ENCODE peak calls at places on chromosomes 13 and 19, in seven cellular contexts. A, J, S, C, W, H and E are unnamed samples.

GRCh38 chr13:35789335-35790166 is 313.1 kb upstream of the MAB21L1 start:
- DNase-seq in A (peak), J (no peak), S (no peak), C (no peak), W (no peak), H (no peak), E (no peak)

GRCh38 chr13:33235564-33235963 is 50.0 kb downstream of the STARD13 start:
- DNase-seq in A (no peak), J (no peak), S (no peak), C (no peak), W (no peak), H (no peak), E (no peak)

GRCh38 chr19:15702590-15702930 is 25.3 kb upstream of the OR10H2 start:
- DNase-seq in A (peak), J (peak), S (no peak), C (no peak), W (peak), H (peak), E (no peak)

GRCh38 chr13:33531484-33531883 is 245.9 kb upstream of the STARD13 start:
- DNase-seq in A (no peak), J (no peak), S (no peak), C (no peak), W (no peak), H (no peak), E (no peak)

GRCh38 chr19:9847087-9847671 is 12.1 kb downstream of the PIN1 start:
- DNase-seq in A (peak), J (no peak), S (peak), C (peak), W (peak), H (peak), E (peak)

GRCh38 chr19:39506944-39507714 is 7.8 kb upstream of the SELENOV start:
- DNase-seq in A (peak), J (no peak), S (peak), C (peak), W (peak), H (peak), E (peak)

GRCh38 chr13:78499802-78500201 is 103.5 kb downstream of the POU4F1 start:
- DNase-seq in A (peak), J (no peak), S (no peak), C (peak), W (no peak), H (no peak), E (no peak)

GRCh38 chr19:18996796-18997394 is 36.4 kb downstream of the SUGP2 start:
- DNase-seq in A (no peak), J (no peak), S (no peak), C (no peak), W (no peak), H (no peak), E (no peak)

GRCh38 chr19:15091918-15092753 is 10.1 kb downstream of the OR1I1 start:
- DNase-seq in A (peak), J (peak), S (peak), C (peak), W (peak), H (no peak), E (peak)

GRCh38 chr19:30001794-30002193 is 59.8 kb downstream of the URI1 start:
- DNase-seq in A (no peak), J (no peak), S (no peak), C (no peak), W (no peak), H (no peak), E (no peak)

GRCh38 chr19:28468701-28469459 is 744.1 kb downstream of the UQCRFS1 start:
- DNase-seq in A (peak), J (peak), S (peak), C (peak), W (no peak), H (no peak), E (no peak)

GRCh38 chr19:33235269-33235995 is 9.8 kb upstream of the SLC7A10 start:
- DNase-seq in A (peak), J (peak), S (peak), C (peak), W (peak), H (peak), E (peak)

GRCh38 chr13:50130686-50131051 is 115.4 kb downstream of the KCNRG start:
- DNase-seq in A (peak), J (no peak), S (peak), C (peak), W (peak), H (no peak), E (peak)

GRCh38 chr13:37870895-37871550 is 1.5 kb upstream of the TRPC4 start:
- DNase-seq in A (peak), J (no peak), S (no peak), C (peak), W (no peak), H (no peak), E (no peak)

GRCh38 chr19:58439576-58440554 is at the start of gene ZNF132:
- DNase-seq in A (peak), J (peak), S (peak), C (peak), W (peak), H (peak), E (peak)

GRCh38 chr19:18741566-18742121 is 49.5 kb downstream of the COMP start:
- DNase-seq in A (no peak), J (peak), S (no peak), C (peak), W (no peak), H (no peak), E (no peak)

GRCh38 chr19:14183741-14184395 is 22.1 kb downstream of the ADGRL1 start:
- DNase-seq in A (no peak), J (no peak), S (no peak), C (no peak), W (peak), H (no peak), E (no peak)

GRCh38 chr13:113086991-113087922 is 18.3 kb upstream of the F7 start:
- DNase-seq in A (no peak), J (no peak), S (no peak), C (no peak), W (peak), H (no peak), E (no peak)

GRCh38 chr19:28292822-28293500 is 920.0 kb downstream of the UQCRFS1 start:
- DNase-seq in A (peak), J (no peak), S (no peak), C (peak), W (no peak), H (no peak), E (no peak)

GRCh38 chr19:23436944-23437343 is 41.7 kb upstream of the ZNF91 start:
- DNase-seq in A (peak), J (no peak), S (no peak), C (peak), W (peak), H (no peak), E (no peak)

GRCh38 chr19:23439623-23440022 is 44.4 kb upstream of the ZNF91 start:
- DNase-seq in A (peak), J (no peak), S (no peak), C (peak), W (peak), H (no peak), E (no peak)

GRCh38 chr19:23440791-23441190 is 45.5 kb upstream of the ZNF91 start:
- DNase-seq in A (peak), J (no peak), S (peak), C (peak), W (peak), H (no peak), E (no peak)

GRCh38 chr19:23437901-23438300 is 42.6 kb upstream of the ZNF91 start:
- DNase-seq in A (peak), J (no peak), S (no peak), C (no peak), W (peak), H (no peak), E (no peak)

DNA sequence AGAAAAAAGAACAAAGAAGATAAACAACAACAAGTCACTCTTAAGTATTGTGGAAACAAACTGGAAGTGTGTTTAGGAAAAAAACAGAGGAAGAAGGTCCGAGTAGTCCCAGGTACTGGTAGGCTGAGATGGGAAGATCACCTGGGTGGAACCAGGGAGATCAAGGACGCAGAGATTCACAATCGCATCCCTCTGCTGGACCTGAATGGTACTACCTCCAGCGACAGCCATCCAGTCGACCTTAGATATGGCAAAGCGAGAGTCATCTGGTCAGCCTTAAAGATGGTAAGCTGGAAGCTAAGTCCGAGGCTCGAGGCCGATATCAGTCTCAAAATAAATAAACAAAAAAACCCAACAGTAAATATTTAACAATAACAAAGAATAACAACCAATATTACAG is 44.9 kb upstream of the ZNF91 start:
- DNase-seq in A (peak), J (no peak), S (no peak), C (peak), W (peak), H (no peak), E (no peak)
- TF ChIP-seq CTCF in A (peak), J (no peak), S (no peak), C (no peak), W (peak), H (no peak), E (no peak)

GRCh38 chr13:28658539-28658795 is 463 bp upstream of the POMP start:
- DNase-seq in A (no peak), J (no peak), S (no peak), C (no peak), W (peak), H (no peak), E (no peak)

GRCh38 chr13:28659611-28659970 is 661 bp downstream of the POMP start:
- DNase-seq in A (no peak), J (no peak), S (no peak), C (no peak), W (no peak), H (no peak), E (no peak)

GRCh38 chr13:28658796-28659610 is at the start of gene POMP:
- DNase-seq in A (peak), J (peak), S (peak), C (peak), W (peak), H (peak), E (peak)

GRCh38 chr13:28655566-28655965 is 3.4 kb upstream of the POMP start:
- DNase-seq in A (no peak), J (no peak), S (no peak), C (no peak), W (no peak), H (no peak), E (no peak)

DNA sequence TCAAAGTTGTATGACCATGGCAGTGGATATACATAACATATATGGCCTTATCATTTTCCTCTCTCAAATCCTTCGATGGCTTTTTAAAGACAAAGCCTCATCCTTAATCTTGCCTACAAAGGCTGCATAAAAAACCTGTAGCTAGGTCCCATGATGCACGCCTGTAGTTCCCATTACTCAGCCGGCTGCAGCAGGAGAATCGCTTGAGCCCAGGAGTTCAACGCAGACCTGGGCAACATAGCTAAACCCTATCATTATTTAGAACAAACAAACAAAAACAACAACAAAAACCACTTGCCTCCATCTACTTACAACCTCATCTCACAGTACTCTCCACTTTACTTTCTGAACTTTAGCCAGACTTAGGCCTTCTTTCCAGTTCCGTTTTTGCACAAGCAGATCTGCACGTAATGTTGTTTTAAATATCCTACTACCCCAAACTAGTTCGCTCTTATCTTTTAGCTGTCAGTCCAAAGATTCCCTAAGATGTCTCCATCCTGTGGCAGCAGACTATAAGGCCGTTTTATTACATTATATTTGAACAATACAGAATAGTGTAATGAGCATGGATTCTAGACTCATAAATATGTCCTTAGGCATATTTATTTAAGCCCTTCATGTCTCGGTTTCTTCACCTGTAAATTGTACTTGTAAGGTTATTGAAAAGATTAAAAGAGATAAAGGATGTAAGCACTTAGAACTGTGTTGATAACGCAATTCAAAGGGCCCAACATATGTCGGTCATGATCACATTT is 969 bp upstream of the POMP start:
- DNase-seq in A (no peak), J (no peak), S (no peak), C (no peak), W (no peak), H (no peak), E (no peak)
- TF ChIP-seq CTCF in A (peak), J (no peak), S (no peak), C (no peak), W (no peak), H (no peak), E (no peak)

DNA sequence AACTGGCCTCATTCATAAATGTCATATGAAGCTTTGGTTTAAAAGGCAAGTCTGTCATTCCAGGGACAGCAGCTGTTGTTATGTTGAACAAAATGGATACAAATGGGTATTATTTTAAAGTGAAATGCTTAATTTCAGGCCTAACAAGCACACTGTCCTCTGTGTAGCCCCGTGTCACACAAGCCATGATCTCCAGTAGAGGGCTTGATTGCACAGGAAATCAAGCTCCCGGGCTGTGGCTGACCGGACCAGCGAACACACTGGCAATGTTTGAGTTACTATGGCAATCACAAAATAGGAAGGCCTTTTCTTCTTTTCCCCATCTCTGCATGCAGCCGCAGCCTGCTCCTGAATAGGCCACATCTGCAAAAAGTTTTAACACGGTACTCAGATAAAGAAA is 64.0 kb upstream of the GSX1 start:
- DNase-seq in A (peak), J (no peak), S (peak), C (peak), W (no peak), H (peak), E (peak)
- TF ChIP-seq CTCF in A (peak), J (no peak), S (no peak), C (peak), W (peak), H (peak), E (no peak)

GRCh38 chr13:26629260-26629659 is 71.8 kb downstream of the WASF3 start:
- DNase-seq in A (peak), J (no peak), S (no peak), C (no peak), W (peak), H (no peak), E (no peak)
- TF ChIP-seq CTCF in A (peak), J (no peak), S (no peak), C (peak), W (peak), H (no peak), E (no peak)

DNA sequence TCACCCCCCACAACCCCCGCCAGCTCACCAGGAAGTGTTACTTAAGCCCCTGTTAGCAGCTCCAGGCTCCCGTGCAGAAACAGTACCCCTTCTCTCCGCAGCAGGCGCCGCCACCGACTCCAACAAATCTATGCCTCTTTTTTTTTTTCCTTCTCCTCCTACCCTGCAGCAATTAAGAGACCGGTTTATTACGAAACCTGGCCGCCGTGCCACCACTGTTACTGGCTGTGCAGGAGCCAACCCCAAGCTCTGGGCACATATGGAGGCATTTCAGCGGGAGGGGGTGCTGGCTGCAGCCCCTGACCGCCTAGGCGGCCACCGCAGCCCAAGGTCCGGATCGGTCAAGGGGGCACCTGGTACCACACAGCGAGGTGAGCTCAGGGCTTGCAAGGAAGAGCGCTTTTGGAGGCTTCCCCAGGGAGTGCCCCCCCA is 2.4 kb downstream of the GADD45B start:
- DNase-seq in A (peak), J (peak), S (peak), C (no peak), W (peak), H (no peak), E (no peak)
- TF ChIP-seq CTCF in A (no peak), J (peak), S (no peak), C (peak), W (peak), H (peak), E (peak)

GRCh38 chr13:57666554-57666953 is 35.0 kb downstream of the PCDH17 start:
- DNase-seq in A (no peak), J (no peak), S (no peak), C (no peak), W (no peak), H (no peak), E (no peak)

GRCh38 chr13:57665471-57665870 is 33.9 kb downstream of the PCDH17 start:
- DNase-seq in A (no peak), J (no peak), S (no peak), C (no peak), W (no peak), H (no peak), E (no peak)

DNA sequence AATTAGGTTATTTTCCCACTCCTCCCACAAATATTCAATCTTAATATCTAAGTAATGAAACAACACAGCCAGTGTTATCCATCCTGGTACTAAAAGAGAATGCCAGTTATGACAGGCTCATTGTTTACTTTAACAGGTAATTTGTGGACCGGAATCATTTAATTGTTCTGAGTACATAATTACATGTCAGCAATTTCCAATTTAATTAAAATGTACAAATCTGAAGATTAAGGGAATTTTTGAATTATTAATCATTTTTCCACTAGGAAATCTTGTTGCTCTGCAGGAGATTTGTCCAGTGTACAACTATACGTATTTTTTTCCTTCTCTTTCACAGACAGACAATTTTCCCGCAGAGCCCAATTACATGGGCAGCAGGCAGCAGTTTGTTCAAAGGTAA is 34.6 kb downstream of the PCDH17 start:
- DNase-seq in A (no peak), J (no peak), S (no peak), C (no peak), W (no peak), H (no peak), E (no peak)
- TF ChIP-seq CTCF in A (no peak), J (no peak), S (no peak), C (no peak), W (no peak), H (no peak), E (no peak)

DNA sequence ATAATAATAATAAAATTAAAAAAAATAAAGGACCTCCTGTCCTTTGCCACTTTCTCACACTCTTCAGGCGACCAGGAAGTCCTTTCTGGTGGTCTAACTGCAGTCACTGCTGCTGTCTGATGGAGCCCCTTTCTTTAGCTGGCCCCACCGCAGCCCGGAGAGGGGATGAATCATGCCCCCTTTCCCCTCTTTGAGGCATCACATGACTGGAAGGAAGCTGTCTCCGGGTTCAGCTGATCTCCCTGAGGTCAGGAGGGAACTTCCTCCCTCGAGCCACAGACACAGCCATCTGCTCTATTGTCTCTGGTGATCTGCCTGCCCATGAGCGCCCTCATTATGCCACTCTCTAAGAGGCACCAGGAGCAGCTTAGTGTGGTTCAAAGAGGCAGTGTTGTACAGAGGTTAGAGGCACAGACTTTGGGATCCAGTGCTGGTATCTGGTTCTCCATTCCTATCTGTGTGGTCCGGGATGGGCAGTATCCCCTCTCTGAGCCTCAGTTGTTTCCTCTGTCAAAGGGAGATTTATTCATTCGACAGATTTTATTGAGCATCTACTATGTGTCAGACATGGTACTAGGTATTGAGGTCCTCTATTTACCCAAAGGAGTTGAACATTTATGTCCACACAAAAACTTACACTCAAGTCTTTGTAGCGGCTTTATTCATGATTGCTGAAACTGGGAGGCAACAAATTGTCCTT is 30.0 kb downstream of the VAV1 start:
- DNase-seq in A (peak), J (no peak), S (no peak), C (peak), W (no peak), H (peak), E (no peak)
- TF ChIP-seq CTCF in A (no peak), J (no peak), S (no peak), C (no peak), W (no peak), H (no peak), E (no peak)

DNA sequence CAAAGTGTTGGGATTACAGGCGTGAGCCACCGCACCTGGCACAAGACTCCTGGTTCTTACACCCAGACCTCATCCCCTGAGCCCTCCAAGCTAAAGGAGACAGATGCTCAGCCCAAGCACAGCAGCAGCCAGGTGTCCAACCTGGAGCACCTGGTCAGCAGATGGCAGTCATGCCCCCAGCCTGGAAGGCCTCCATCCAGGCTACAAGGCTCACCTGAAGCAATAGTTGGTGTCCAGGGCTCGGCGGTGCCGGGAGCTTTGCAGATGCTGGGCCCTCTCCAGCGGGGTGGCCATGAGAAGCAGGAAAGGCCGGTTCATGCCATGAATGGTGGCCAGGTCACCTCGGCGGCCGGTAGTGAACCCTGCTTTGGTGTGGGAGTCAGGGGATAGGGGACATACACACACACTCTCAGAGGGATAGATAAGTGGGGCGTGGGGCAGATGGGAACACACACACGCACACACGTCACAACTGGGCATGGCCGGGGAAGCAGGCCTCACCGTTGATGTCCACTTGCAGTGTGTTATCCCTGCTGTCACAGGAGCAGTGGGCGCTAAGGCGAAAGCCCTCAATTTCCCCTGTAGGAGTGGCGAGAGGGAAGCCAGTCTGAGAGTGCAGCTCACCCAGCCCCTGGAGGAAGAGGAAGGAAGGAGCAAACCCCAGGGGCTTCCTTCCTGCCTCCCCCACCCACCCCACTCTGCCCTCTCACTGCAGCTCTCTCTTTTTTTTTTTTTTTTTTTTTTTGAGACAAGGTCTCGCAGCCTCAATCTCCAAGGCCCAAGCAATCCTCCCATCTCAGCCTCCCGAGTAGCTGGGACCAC is 11.8 kb downstream of the TGFB1 start:
- DNase-seq in A (peak), J (peak), S (no peak), C (peak), W (no peak), H (no peak), E (no peak)
- TF ChIP-seq CTCF in A (peak), J (peak), S (no peak), C (peak), W (no peak), H (no peak), E (no peak)